ENCODE peak calls at places on chromosomes 12 and 14, in four cellular contexts. One of them, this sample, is unnamed.

GRCh38 chr14:104735830-104736642 is 12.0 kb downstream of the ADSS1 start:
- DNase-seq in activated T-cell treated with anti-CD3 and anti-CD28 coated beads, Interleukin-2, amount 50 U/mL, for 24 hours: no peak
- DNase-seq in astrocyte of the cerebellum: no peak
- DNase-seq in neural crest cell: no peak
- DNase-seq in this sample: peak; percentile 27

GRCh38 chr14:50039120-50039517 is 77.3 kb downstream of the VCPKMT start:
- DNase-seq in activated T-cell treated with anti-CD3 and anti-CD28 coated beads, Interleukin-2, amount 50 U/mL, for 24 hours: no peak
- DNase-seq in astrocyte of the cerebellum: no peak
- DNase-seq in neural crest cell: no peak
- DNase-seq in this sample: no peak

GRCh38 chr14:39731912-39732311 is 299.7 kb upstream of the FBXO33 start:
- DNase-seq in activated T-cell treated with anti-CD3 and anti-CD28 coated beads, Interleukin-2, amount 50 U/mL, for 24 hours: no peak
- DNase-seq in astrocyte of the cerebellum: no peak
- DNase-seq in neural crest cell: no peak
- DNase-seq in this sample: no peak

GRCh38 chr12:53181935-53182334 is 1.2 kb upstream of the CSAD start:
- DNase-seq in activated T-cell treated with anti-CD3 and anti-CD28 coated beads, Interleukin-2, amount 50 U/mL, for 24 hours: no peak
- DNase-seq in astrocyte of the cerebellum: no peak
- DNase-seq in neural crest cell: no peak
- DNase-seq in this sample: no peak

GRCh38 chr12:116474899-116475298 is 84.3 kb upstream of the MAP1LC3B2 start:
- DNase-seq in activated T-cell treated with anti-CD3 and anti-CD28 coated beads, Interleukin-2, amount 50 U/mL, for 24 hours: no peak
- DNase-seq in astrocyte of the cerebellum: no peak
- DNase-seq in neural crest cell: no peak
- DNase-seq in this sample: no peak

GRCh38 chr12:106493531-106493930 is 89.3 kb upstream of the RFX4 start:
- DNase-seq in activated T-cell treated with anti-CD3 and anti-CD28 coated beads, Interleukin-2, amount 50 U/mL, for 24 hours: no peak
- DNase-seq in astrocyte of the cerebellum: no peak
- DNase-seq in neural crest cell: peak; percentile 31
- DNase-seq in this sample: peak; percentile 66

GRCh38 chr12:108360487-108360886 is 21.4 kb upstream of the CMKLR1 start:
- DNase-seq in activated T-cell treated with anti-CD3 and anti-CD28 coated beads, Interleukin-2, amount 50 U/mL, for 24 hours: no peak
- DNase-seq in astrocyte of the cerebellum: peak; percentile 51
- DNase-seq in neural crest cell: no peak
- DNase-seq in this sample: peak; percentile 44

GRCh38 chr14:104151546-104152245 is 13.3 kb downstream of the KIF26A start:
- DNase-seq in activated T-cell treated with anti-CD3 and anti-CD28 coated beads, Interleukin-2, amount 50 U/mL, for 24 hours: no peak
- DNase-seq in astrocyte of the cerebellum: no peak
- DNase-seq in neural crest cell: no peak
- DNase-seq in this sample: peak; percentile 74

GRCh38 chr14:74638066-74638465 is 26.0 kb upstream of the LTBP2 start:
- DNase-seq in activated T-cell treated with anti-CD3 and anti-CD28 coated beads, Interleukin-2, amount 50 U/mL, for 24 hours: no peak
- DNase-seq in astrocyte of the cerebellum: no peak
- DNase-seq in neural crest cell: no peak
- DNase-seq in this sample: no peak

GRCh38 chr14:102234331-102235264 is 70.4 kb downstream of the MOK start:
- DNase-seq in activated T-cell treated with anti-CD3 and anti-CD28 coated beads, Interleukin-2, amount 50 U/mL, for 24 hours: no peak
- DNase-seq in astrocyte of the cerebellum: no peak
- DNase-seq in neural crest cell: no peak
- DNase-seq in this sample: no peak

GRCh38 chr12:57233357-57234232 is 4.1 kb downstream of the SHMT2 start:
- DNase-seq in activated T-cell treated with anti-CD3 and anti-CD28 coated beads, Interleukin-2, amount 50 U/mL, for 24 hours: no peak
- DNase-seq in astrocyte of the cerebellum: no peak
- DNase-seq in neural crest cell: no peak
- DNase-seq in this sample: no peak

GRCh38 chr14:72023128-72024042 is 91.2 kb downstream of the RGS6 start:
- DNase-seq in activated T-cell treated with anti-CD3 and anti-CD28 coated beads, Interleukin-2, amount 50 U/mL, for 24 hours: no peak
- DNase-seq in astrocyte of the cerebellum: no peak
- DNase-seq in neural crest cell: no peak
- DNase-seq in this sample: peak; percentile 8

GRCh38 chr14:106129274-106129673 is 602.9 kb downstream of the TMEM121 start:
- DNase-seq in activated T-cell treated with anti-CD3 and anti-CD28 coated beads, Interleukin-2, amount 50 U/mL, for 24 hours: peak; percentile 43
- DNase-seq in astrocyte of the cerebellum: no peak
- DNase-seq in neural crest cell: no peak
- DNase-seq in this sample: no peak

GRCh38 chr12:114658002-114658441 is 26.0 kb downstream of the TBX3 start:
- DNase-seq in activated T-cell treated with anti-CD3 and anti-CD28 coated beads, Interleukin-2, amount 50 U/mL, for 24 hours: no peak
- DNase-seq in astrocyte of the cerebellum: no peak
- DNase-seq in neural crest cell: no peak
- DNase-seq in this sample: no peak

GRCh38 chr12:61538951-61539350 is 721.3 kb upstream of the USP15 start:
- DNase-seq in activated T-cell treated with anti-CD3 and anti-CD28 coated beads, Interleukin-2, amount 50 U/mL, for 24 hours: no peak
- DNase-seq in astrocyte of the cerebellum: no peak
- DNase-seq in neural crest cell: no peak
- DNase-seq in this sample: no peak

GRCh38 chr14:55126932-55127490 is 2.0 kb upstream of the LGALS3 start:
- DNase-seq in activated T-cell treated with anti-CD3 and anti-CD28 coated beads, Interleukin-2, amount 50 U/mL, for 24 hours: no peak
- DNase-seq in astrocyte of the cerebellum: no peak
- DNase-seq in neural crest cell: no peak
- DNase-seq in this sample: no peak

This sample was measured in retina.